ENCODE peak calls at places on chromosome 9, in five cellular contexts. D is colonic mucosa, Y is RPMI7951, C is psoas muscle, J is H1. V is an unnamed sample.

GRCh38 chr9:127832248-127832647 is 22.2 kb downstream of the ENG start:
- DNase-seq in D (no peak), Y (no peak), C (no peak), J (no peak), V (no peak)

GRCh38 chr9:110748251-110748893 is 79.8 kb downstream of the MUSK start:
- DNase-seq in D (no peak), Y (peak), C (no peak), J (no peak), V (peak)

GRCh38 chr9:137878146-137878941 is 762 bp downstream of the CACNA1B start:
- DNase-seq in D (no peak), Y (no peak), C (no peak), J (peak), V (no peak)

GRCh38 chr9:2859776-2860379 is 16.0 kb upstream of the PUM3 start:
- DNase-seq in D (peak), Y (peak), C (peak), J (peak), V (peak)

GRCh38 chr9:125755340-125755739 is 8.2 kb downstream of the PBX3 start:
- DNase-seq in D (no peak), Y (no peak), C (no peak), J (no peak), V (no peak)

GRCh38 chr9:78031826-78032598 is 401 bp upstream of the GNAQ start:
- DNase-seq in D (peak), Y (peak), C (peak), J (peak), V (peak)

GRCh38 chr9:119967867-119968535 is 598.8 kb upstream of the BRINP1 start:
- DNase-seq in D (no peak), Y (no peak), C (no peak), J (no peak), V (no peak)

GRCh38 chr9:10843151-10843550 is 230.3 kb upstream of the PTPRD start:
- DNase-seq in D (no peak), Y (no peak), C (no peak), J (no peak), V (no peak)

GRCh38 chr9:107839371-107839770 is 349.8 kb upstream of the KLF4 start:
- DNase-seq in D (no peak), Y (no peak), C (no peak), J (no peak), V (no peak)

GRCh38 chr9:86036555-86036954 is 62.8 kb downstream of the GOLM1 start:
- DNase-seq in D (no peak), Y (no peak), C (no peak), J (no peak), V (no peak)

GRCh38 chr9:108150736-108151135 is 661.2 kb upstream of the KLF4 start:
- DNase-seq in D (no peak), Y (peak), C (peak), J (no peak), V (no peak)

GRCh38 chr9:96554801-96555566 is 64.7 kb downstream of the CDC14B start:
- DNase-seq in D (no peak), Y (peak), C (no peak), J (no peak), V (no peak)

GRCh38 chr9:114720296-114720695 is 38.3 kb upstream of the TEX48 start:
- DNase-seq in D (no peak), Y (peak), C (no peak), J (no peak), V (peak)

GRCh38 chr9:130984476-130984875 is 24.5 kb upstream of the LAMC3 start:
- DNase-seq in D (no peak), Y (no peak), C (no peak), J (no peak), V (no peak)

GRCh38 chr9:114110180-114110579 is 11.1 kb upstream of the KIF12 start:
- DNase-seq in D (no peak), Y (peak), C (no peak), J (no peak), V (no peak)

GRCh38 chr9:30774326-30774725 is 1610.1 kb upstream of the ACO1 start:
- DNase-seq in D (no peak), Y (no peak), C (peak), J (peak), V (no peak)

GRCh38 chr9:131228988-131229387 is 47.3 kb downstream of the FAM78A start:
- DNase-seq in D (no peak), Y (no peak), C (no peak), J (no peak), V (no peak)

GRCh38 chr9:16410601-16411285 is 459.7 kb downstream of the BNC2 start:
- DNase-seq in D (no peak), Y (peak), C (no peak), J (no peak), V (no peak)

GRCh38 chr9:2163231-2163885 is 148.2 kb downstream of the SMARCA2 start:
- DNase-seq in D (no peak), Y (no peak), C (no peak), J (no peak), V (no peak)

GRCh38 chr9:101093620-101094019 is 65.1 kb downstream of the PLPPR1 start:
- DNase-seq in D (no peak), Y (no peak), C (no peak), J (no peak), V (no peak)

GRCh38 chr9:136219276-136219675 is 14.3 kb upstream of the LHX3 start:
- DNase-seq in D (no peak), Y (peak), C (no peak), J (no peak), V (no peak)

GRCh38 chr9:122236681-122237080 is 7.9 kb upstream of the LHX6 start:
- DNase-seq in D (no peak), Y (no peak), C (no peak), J (no peak), V (no peak)

GRCh38 chr9:115015018-115015635 is 84.7 kb upstream of the TNFSF8 start:
- DNase-seq in D (peak), Y (peak), C (no peak), J (peak), V (peak)

GRCh38 chr9:134243778-134244467 is 79.6 kb upstream of the RNU6ATAC start:
- DNase-seq in D (no peak), Y (peak), C (no peak), J (no peak), V (no peak)

GRCh38 chr9:5848372-5848882 is 15.5 kb upstream of the ERMP1 start:
- DNase-seq in D (no peak), Y (no peak), C (no peak), J (no peak), V (no peak)

GRCh38 chr9:133160742-133161541 is 2.8 kb downstream of the GBGT1 start:
- DNase-seq in D (peak), Y (peak), C (peak), J (no peak), V (peak)

GRCh38 chr9:116749176-116749575 is 62.1 kb downstream of the TRIM32 start:
- DNase-seq in D (no peak), Y (no peak), C (no peak), J (no peak), V (no peak)

GRCh38 chr9:83978992-83979811 is 813 bp downstream of the HNRNPK start:
- DNase-seq in D (peak), Y (peak), C (peak), J (peak), V (peak)

GRCh38 chr9:96877269-96877668 is 23.0 kb upstream of the ZNF782 start:
- DNase-seq in D (no peak), Y (no peak), C (peak), J (no peak), V (no peak)

GRCh38 chr9:132798817-132799790 is 79.0 kb downstream of the AK8 start:
- DNase-seq in D (peak), Y (peak), C (no peak), J (no peak), V (peak)

GRCh38 chr9:87464110-87464991 is 33.3 kb upstream of the DAPK1 start:
- DNase-seq in D (no peak), Y (peak), C (no peak), J (no peak), V (peak)

GRCh38 chr9:23733495-23734078 is 92.5 kb downstream of the ELAVL2 start:
- DNase-seq in D (no peak), Y (peak), C (no peak), J (no peak), V (no peak)

GRCh38 chr9:121199921-121200320 is 1.7 kb downstream of the RAB14 start:
- DNase-seq in D (no peak), Y (peak), C (no peak), J (no peak), V (no peak)

GRCh38 chr9:96758845-96759673 is 18.8 kb downstream of the ZNF510 start:
- DNase-seq in D (no peak), Y (peak), C (no peak), J (no peak), V (no peak)

GRCh38 chr9:5587024-5587423 is 41.9 kb upstream of the RIC1 start:
- DNase-seq in D (no peak), Y (peak), C (no peak), J (no peak), V (peak)

GRCh38 chr9:108217601-108218190 is 638.1 kb downstream of the ACTL7B start:
- DNase-seq in D (no peak), Y (no peak), C (no peak), J (no peak), V (no peak)

GRCh38 chr9:99059074-99059894 is 45.6 kb upstream of the TGFBR1 start:
- DNase-seq in D (peak), Y (peak), C (no peak), J (no peak), V (no peak)

GRCh38 chr9:138112791-138113600 is 235.4 kb downstream of the CACNA1B start:
- DNase-seq in D (no peak), Y (no peak), C (no peak), J (no peak), V (no peak)